ENCODE peak calls at places on chromosomes 7 and 10, in four cellular contexts. Y is neural progenitor cell, H is A549, W is sigmoid colon. V is an unnamed sample.

GRCh38 chr10:95290801-95291633 is at the start of gene PDLIM1:
- DNase-seq in Y (peak; percentile 81), H (peak; percentile 82), W (peak; percentile 82), V (no peak)

GRCh38 chr7:101066141-101066857 is 19.0 kb upstream of the TRIM56 start:
- DNase-seq in Y (peak; percentile 48), H (no peak), W (no peak), V (peak; percentile 78)

GRCh38 chr10:127853868-127854768 is 38.6 kb downstream of the CLRN3 start:
- DNase-seq in Y (peak; percentile 87), H (peak; percentile 82), W (peak; percentile 78), V (no peak)

GRCh38 chr10:29948971-29949370 is 110.4 kb downstream of the JCAD start:
- DNase-seq in Y (no peak), H (no peak), W (no peak), V (peak; percentile 94)

GRCh38 chr10:110212119-110213006 is 5.0 kb downstream of the MXI1 start:
- DNase-seq in Y (no peak), H (no peak), W (peak; percentile 74), V (no peak)

GRCh38 chr7:47743898-47744612 is 162.1 kb upstream of the TNS3 start:
- DNase-seq in Y (peak; percentile 60), H (no peak), W (no peak), V (no peak)

GRCh38 chr7:6478186-6478585 is 30.4 kb upstream of the DAGLB start:
- DNase-seq in Y (no peak), H (no peak), W (no peak), V (no peak)

GRCh38 chr10:129912161-129912917 is 51.7 kb downstream of the EBF3 start:
- DNase-seq in Y (no peak), H (no peak), W (no peak), V (no peak)

GRCh38 chr7:106283501-106283830 is 1.3 kb downstream of the NAMPT start:
- DNase-seq in Y (no peak), H (no peak), W (no peak), V (no peak)

GRCh38 chr10:62076872-62077271 is 175.4 kb downstream of the ARID5B start:
- DNase-seq in Y (no peak), H (peak; percentile 69), W (no peak), V (peak; percentile 90)

GRCh38 chr7:35596061-35596460 is 98.9 kb downstream of the HERPUD2 start:
- DNase-seq in Y (no peak), H (no peak), W (no peak), V (no peak)

GRCh38 chr10:77165445-77166316 is 471.9 kb downstream of the KCNMA1 start:
- DNase-seq in Y (peak; percentile 77), H (peak; percentile 40), W (peak; percentile 69), V (no peak)

GRCh38 chr10:133024711-133025557 is 62.8 kb upstream of the ADGRA1 start:
- DNase-seq in Y (peak; percentile 31), H (no peak), W (no peak), V (no peak)

GRCh38 chr10:119189811-119190282 is 11.2 kb upstream of the PRDX3 start:
- DNase-seq in Y (no peak), H (no peak), W (peak; percentile 22), V (no peak)

GRCh38 chr10:67925449-67926005 is 41.1 kb downstream of the SIRT1 start:
- DNase-seq in Y (no peak), H (no peak), W (no peak), V (peak; percentile 38)

GRCh38 chr7:149007146-149007545 is 21.2 kb downstream of the PDIA4 start:
- DNase-seq in Y (no peak), H (no peak), W (no peak), V (no peak)

GRCh38 chr10:115660391-115660790 is 567.2 kb downstream of the ATRNL1 start:
- DNase-seq in Y (no peak), H (no peak), W (no peak), V (no peak)

GRCh38 chr10:69061305-69062161 is 26.4 kb upstream of the SRGN start:
- DNase-seq in Y (no peak), H (peak; percentile 69), W (peak; percentile 81), V (peak; percentile 68)

GRCh38 chr10:76284351-76284750 is 852.9 kb downstream of the LRMDA start:
- DNase-seq in Y (no peak), H (no peak), W (no peak), V (no peak)

GRCh38 chr7:41060796-41061195 is 642.1 kb downstream of the INHBA start:
- DNase-seq in Y (no peak), H (no peak), W (no peak), V (no peak)

GRCh38 chr10:3210251-3210650 is 37.7 kb upstream of the PITRM1 start:
- DNase-seq in Y (no peak), H (no peak), W (no peak), V (no peak)

GRCh38 chr7:7719235-7719634 is 828 bp upstream of the RPA3 start:
- DNase-seq in Y (no peak), H (no peak), W (peak; percentile 80), V (peak; percentile 92)

GRCh38 chr7:113801751-113802150 is 117.1 kb downstream of the PPP1R3A start:
- DNase-seq in Y (no peak), H (no peak), W (no peak), V (no peak)

GRCh38 chr10:26410356-26410755 is 27.8 kb upstream of the APBB1IP start:
- DNase-seq in Y (no peak), H (no peak), W (no peak), V (no peak)

GRCh38 chr7:131370523-131370968 is 42.9 kb downstream of the MKLN1 start:
- DNase-seq in Y (peak; percentile 21), H (no peak), W (no peak), V (peak; percentile 46)

GRCh38 chr7:144584741-144585140 is 181.2 kb upstream of the NOBOX start:
- DNase-seq in Y (no peak), H (no peak), W (no peak), V (no peak)

GRCh38 chr7:116341222-116341907 is 131.0 kb downstream of the TES start:
- DNase-seq in Y (no peak), H (no peak), W (no peak), V (peak; percentile 43)

GRCh38 chr7:74051629-74052410 is 23.8 kb downstream of the ELN start:
- DNase-seq in Y (peak; percentile 66), H (peak; percentile 52), W (no peak), V (no peak)

GRCh38 chr7:94514140-94514889 is 4.7 kb downstream of the CASD1 start:
- DNase-seq in Y (no peak), H (no peak), W (no peak), V (no peak)

GRCh38 chr10:123392182-123392930 is 238.2 kb downstream of the BUB3 start:
- DNase-seq in Y (no peak), H (no peak), W (no peak), V (no peak)

GRCh38 chr10:34207350-34207749 is 607.7 kb downstream of the PARD3 start:
- DNase-seq in Y (peak; percentile 48), H (no peak), W (no peak), V (no peak)

GRCh38 chr7:123643495-123644428 is 11.9 kb upstream of the LMOD2 start:
- DNase-seq in Y (peak; percentile 83), H (no peak), W (no peak), V (peak; percentile 63)

GRCh38 chr7:69619619-69620018 is 21.3 kb downstream of the AUTS2 start:
- DNase-seq in Y (no peak), H (no peak), W (no peak), V (no peak)
- H3K4me1 ChIP-seq in Y (peaks cover 55% of the 10 kb centered on the region), H (peaks cover 7% of the 10 kb centered on the region), W (no peaks in the 10 kb centered on the region), V (no peaks in the 10 kb centered on the region)

GRCh38 chr7:68425377-68425776 is 1172.9 kb upstream of the AUTS2 start:
- DNase-seq in Y (no peak), H (no peak), W (no peak), V (no peak)
- TF ChIP-seq CTCF in Y (peak; percentile 27), H (peak; percentile 28), W (no peak), V (peak; percentile 3)

DNA sequence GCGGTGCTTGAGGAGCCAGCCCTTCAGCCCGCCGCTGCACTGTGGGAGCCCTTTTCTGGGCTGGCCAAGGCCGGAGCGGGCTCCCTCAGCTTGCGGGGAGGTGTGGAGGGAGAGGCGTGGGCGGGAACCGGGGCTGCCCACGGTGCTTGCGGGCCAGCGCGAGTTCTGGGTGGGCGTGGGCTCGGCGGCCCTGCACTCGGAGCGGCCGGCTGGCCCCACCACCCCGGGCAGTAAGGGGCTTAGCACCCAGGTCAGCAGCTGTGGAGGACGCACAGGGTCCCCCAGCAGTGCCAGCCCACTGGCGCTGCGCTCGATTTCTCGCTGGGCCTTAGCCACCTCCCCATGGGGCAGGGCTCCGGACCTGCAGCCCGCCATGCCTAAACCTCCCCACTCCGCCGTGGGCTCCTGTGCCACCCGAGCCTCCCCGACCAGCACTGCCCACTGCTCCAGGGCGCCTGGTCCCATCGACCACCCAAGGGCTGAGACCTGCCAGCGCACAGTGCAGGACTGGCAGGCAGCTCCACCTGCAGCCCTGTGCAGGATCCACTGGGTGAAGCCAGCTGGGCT is 9.5 kb upstream of the GSTO1 start:
- DNase-seq in Y (no peak), H (no peak), W (no peak), V (no peak)
- H3K27ac ChIP-seq in Y (no peak overlapping the region), H (no peak overlapping the region), W (no peak overlapping the region), V (no peak overlapping the region)

GRCh38 chr7:38220452-38220851 is 42.4 kb downstream of the STARD3NL start:
- DNase-seq in Y (no peak), H (no peak), W (no peak), V (no peak)
- H3K4me1 ChIP-seq in Y (no peaks in the 10 kb centered on the region), H (peaks cover 14% of the 10 kb centered on the region), W (no peaks in the 10 kb centered on the region), V (no peaks in the 10 kb centered on the region)

GRCh38 chr10:103062854-103063642 is 130.0 kb downstream of the NT5C2 start:
- DNase-seq in Y (no peak), H (no peak), W (no peak), V (no peak)
- TF ChIP-seq CTCF in Y (peak; percentile 26), H (peak; percentile 35), W (no peak), V (peak; percentile 46)

GRCh38 chr10:102602272-102603045 is 41.8 kb upstream of the TRIM8 start:
- DNase-seq in Y (no peak), H (no peak), W (peak; percentile 84), V (no peak)
- H3K27ac ChIP-seq in Y (no peak overlapping the region), H (peak overlapping the region; percentile 89), W (peak overlapping the region; percentile 42), V (no peak overlapping the region)

GRCh38 chr7:104946338-104946737 is 67.7 kb upstream of the KMT2E start:
- DNase-seq in Y (no peak), H (no peak), W (no peak), V (peak; percentile 54)

GRCh38 chr7:104950754-104951153 is 63.3 kb upstream of the KMT2E start:
- DNase-seq in Y (no peak), H (no peak), W (no peak), V (no peak)

GRCh38 chr7:104950006-104950405 is 64.0 kb upstream of the KMT2E start:
- DNase-seq in Y (no peak), H (no peak), W (no peak), V (no peak)

GRCh38 chr7:104943502-104944343 is 70.3 kb upstream of the KMT2E start:
- DNase-seq in Y (no peak), H (no peak), W (peak; percentile 72), V (peak; percentile 70)

DNA sequence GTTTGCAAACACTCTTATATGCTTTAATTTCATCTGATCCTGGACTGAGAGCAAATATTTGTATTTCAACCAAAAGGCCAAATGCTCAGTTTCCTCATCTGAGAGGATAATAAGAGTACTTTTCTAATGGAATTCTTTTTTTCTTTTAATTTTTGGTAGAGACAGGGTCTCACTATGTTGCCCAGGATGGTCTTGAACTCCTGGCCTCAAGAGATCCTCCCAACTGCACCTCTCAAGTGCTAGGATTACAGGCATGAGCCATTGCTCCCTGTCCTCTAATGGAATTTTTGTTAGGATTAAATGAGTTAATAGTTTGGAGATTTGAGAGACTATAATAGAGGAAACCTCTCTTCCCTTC is 68.4 kb upstream of the KMT2E start:
- DNase-seq in Y (no peak), H (no peak), W (no peak), V (no peak)
- H3K4me1 ChIP-seq in Y (peaks cover 14% of the 10 kb centered on the region), H (peaks cover 22% of the 10 kb centered on the region), W (no peaks in the 10 kb centered on the region), V (peaks cover 22% of the 10 kb centered on the region)